ENCODE peak calls at places on chromosomes 16 and 17, in nine cellular contexts. S is tibial nerve; O is GM23338; P is dorsolateral prefrontal cortex; K is cardiac muscle cell; Q is CD8-positive, alpha-beta memory T cell; F is neuronal stem cell; R is tibial artery; U is fibroblast of lung. T is an unnamed sample.

GRCh38 chr16:85169333-85170065 is 57.2 kb upstream of the CIBAR2 start:
- DNase-seq in K (peak; percentile 64), U (peak; percentile 62), S (no peak), R (no peak), P (no peak), O (no peak), Q (no peak), F (no peak), T (peak; percentile 74)

GRCh38 chr17:69639096-69639495 is 224.6 kb downstream of the MAP2K6 start:
- DNase-seq in S (no peak), R (no peak), Q (no peak), K (no peak), P (no peak), U (no peak), O (no peak), F (no peak), T (no peak)

GRCh38 chr17:59830007-59830630 is 62.6 kb downstream of the TUBD1 start:
- DNase-seq in P (no peak), U (peak; percentile 82), S (no peak), F (no peak), R (no peak), O (no peak), Q (no peak), K (no peak), T (peak; percentile 58)

GRCh38 chr17:16882243-16882925 is 89.5 kb downstream of the TNFRSF13B start:
- DNase-seq in U (no peak), F (no peak), Q (no peak), S (no peak), K (no peak), O (no peak), P (no peak), R (no peak), T (no peak)

GRCh38 chr16:21302898-21303528 is 24.9 kb upstream of the CRYM start:
- DNase-seq in U (peak; percentile 72), P (no peak), K (no peak), R (peak; percentile 40), S (no peak), Q (no peak), F (no peak), O (no peak), T (no peak)

GRCh38 chr16:15765880-15766279 is 90.9 kb downstream of the MYH11 start:
- DNase-seq in K (peak; percentile 63), R (no peak), F (peak; percentile 38), Q (peak; percentile 7), U (no peak), S (peak; percentile 27), P (no peak), O (peak; percentile 80), T (peak; percentile 76)

GRCh38 chr17:41060052-41060604 is at the start of gene KRTAP2-3:
- DNase-seq in K (no peak), O (no peak), F (no peak), Q (no peak), S (no peak), P (no peak), R (no peak), U (peak; percentile 99), T (no peak)

GRCh38 chr16:77993111-77993571 is 29.2 kb upstream of the CLEC3A start:
- DNase-seq in P (no peak), K (no peak), S (no peak), U (peak; percentile 76), O (peak; percentile 27), R (no peak), Q (no peak), F (no peak), T (peak; percentile 81)

GRCh38 chr17:81309140-81309858 is 14.2 kb upstream of the SLC38A10 start:
- DNase-seq in U (peak; percentile 54), P (no peak), O (peak; percentile 83), S (peak; percentile 86), F (peak; percentile 54), Q (no peak), R (peak; percentile 93), K (peak; percentile 79), T (peak; percentile 92)

GRCh38 chr17:78883090-78883532 is 19.9 kb downstream of the CEP295NL start:
- DNase-seq in S (peak; percentile 76), K (no peak), F (no peak), O (no peak), P (no peak), Q (no peak), U (peak; percentile 81), R (peak; percentile 88), T (no peak)

GRCh38 chr16:75237398-75238131 is 13.9 kb downstream of the BCAR1 start:
- DNase-seq in U (no peak), K (no peak), S (no peak), O (no peak), P (peak; percentile 46), Q (no peak), R (no peak), F (no peak), T (no peak)

GRCh38 chr17:77327181-77327565 is 186.4 kb downstream of the SEC14L1 start:
- DNase-seq in K (no peak), P (no peak), U (no peak), R (no peak), S (no peak), O (no peak), Q (no peak), F (no peak), T (peak; percentile 46)

GRCh38 chr16:81645925-81646324 is 133.2 kb upstream of the PLCG2 start:
- DNase-seq in O (no peak), P (no peak), K (no peak), S (no peak), R (no peak), F (no peak), U (no peak), Q (no peak), T (no peak)

GRCh38 chr17:48002920-48003685 is 32.2 kb downstream of the CDK5RAP3 start:
- DNase-seq in P (no peak), R (no peak), F (no peak), K (no peak), O (peak; percentile 69), S (no peak), U (peak; percentile 30), Q (no peak), T (peak; percentile 85)

DNA sequence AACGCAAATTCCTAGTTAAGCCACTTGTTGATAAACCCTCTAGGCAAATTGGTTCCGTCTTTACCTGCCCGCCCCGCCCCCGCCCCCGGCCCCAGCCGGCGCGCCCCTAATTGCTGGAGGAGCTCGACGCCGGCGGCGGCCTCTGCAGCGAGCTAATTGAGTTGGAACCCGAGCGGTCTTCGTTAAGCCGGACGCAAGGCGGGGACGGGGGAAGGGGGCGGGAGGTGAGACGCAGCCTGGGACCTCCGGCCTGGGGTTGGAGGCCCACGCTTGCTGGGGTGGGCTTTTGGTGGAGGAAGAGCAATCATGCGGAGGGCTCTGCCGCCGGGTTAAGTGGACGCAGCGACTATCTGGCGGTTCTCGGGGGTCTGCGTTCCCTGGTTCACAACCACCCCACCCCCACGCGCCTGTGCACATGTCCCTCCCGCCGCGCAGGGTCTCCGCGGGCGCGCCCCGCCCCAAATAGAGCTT is 12.7 kb upstream of the FOXF1 start:
- DNase-seq in F (no peak), O (peak; percentile 77), S (no peak), U (no peak), Q (no peak), R (no peak), P (no peak), K (no peak), T (peak; percentile 90)
- H3K4me3 ChIP-seq in F (no peak overlapping the region), O (peak overlapping the region; percentile 47), S (no peak overlapping the region), U (peak overlapping the region; percentile 46), Q (no peak overlapping the region), R (no peak overlapping the region), P (no peak overlapping the region), K (peak overlapping the region; percentile 5), T (no peak overlapping the region)

DNA sequence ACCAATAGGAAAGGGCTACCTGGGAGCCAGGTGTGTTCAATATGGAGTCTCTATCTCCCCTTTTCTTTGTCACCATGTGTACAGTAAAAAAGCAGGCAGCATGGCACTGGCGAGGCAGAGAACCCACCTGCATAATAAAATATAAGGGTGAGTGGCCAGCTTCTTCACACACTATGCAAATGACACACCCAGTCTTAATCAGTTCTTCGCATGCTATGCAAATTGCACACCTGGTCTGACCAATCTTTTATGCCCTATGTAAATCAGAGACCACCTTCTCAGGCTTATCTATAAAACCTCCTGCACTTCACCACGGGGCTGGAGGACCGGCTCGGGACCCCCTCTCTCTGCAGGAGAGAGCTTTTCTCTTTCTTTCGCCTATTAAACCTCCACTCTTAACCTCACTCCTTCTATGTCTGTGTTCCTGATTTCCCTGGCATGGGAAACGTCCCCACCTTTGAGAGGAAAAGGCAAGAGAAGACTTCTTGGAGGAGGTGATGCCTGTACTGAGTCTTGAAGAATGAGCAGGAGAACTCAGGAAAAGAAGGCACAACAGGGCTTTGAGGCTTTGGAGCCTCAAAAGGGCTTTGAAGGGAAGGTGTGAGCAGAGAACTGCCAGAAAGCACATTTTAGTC is 502.1 kb downstream of the GRIN2A start:
- DNase-seq in R (no peak), O (peak; percentile 35), U (no peak), P (no peak), Q (no peak), F (no peak), S (no peak), K (peak; percentile 6), T (no peak)
- H3K27ac ChIP-seq in R (no peak overlapping the region), O (peak overlapping the region; percentile 100), U (no peak overlapping the region), P (no peak overlapping the region), Q (no peak overlapping the region), F (no peak overlapping the region), S (no peak overlapping the region), K (no peak overlapping the region), T (no peak overlapping the region)

DNA sequence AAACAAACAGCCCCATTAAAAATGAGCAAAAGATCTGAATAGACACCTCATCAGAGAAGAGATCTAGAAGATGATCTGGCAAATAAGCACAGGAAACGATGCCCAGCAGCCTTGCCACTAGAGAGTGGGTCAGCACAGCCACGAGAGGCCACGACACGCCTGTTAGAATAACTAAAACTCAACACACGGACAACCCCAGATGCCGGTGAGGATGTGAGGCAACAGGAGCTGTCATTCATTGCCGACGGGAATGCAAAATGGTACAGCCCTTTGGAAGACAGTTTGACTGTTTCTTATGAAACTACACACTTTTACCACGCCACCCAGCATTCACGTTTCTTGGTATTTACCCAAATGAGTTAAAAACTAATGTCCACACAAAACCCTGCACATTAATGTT is 31.5 kb downstream of the CBFA2T3 start:
- DNase-seq in O (no peak), U (no peak), K (no peak), F (no peak), S (no peak), Q (no peak), P (no peak), R (no peak), T (no peak)
- H3K27me3 ChIP-seq in O (peaks cover 8% of the 10 kb centered on the region), U (peaks cover 14% of the 10 kb centered on the region), K (peaks cover 26% of the 10 kb centered on the region), F (peaks cover 4% of the 10 kb centered on the region), S (no peaks in the 10 kb centered on the region), Q (peaks cover 19% of the 10 kb centered on the region), P (peaks cover 8% of the 10 kb centered on the region), R (peaks cover 48% of the 10 kb centered on the region), T (peaks cover 18% of the 10 kb centered on the region)

DNA sequence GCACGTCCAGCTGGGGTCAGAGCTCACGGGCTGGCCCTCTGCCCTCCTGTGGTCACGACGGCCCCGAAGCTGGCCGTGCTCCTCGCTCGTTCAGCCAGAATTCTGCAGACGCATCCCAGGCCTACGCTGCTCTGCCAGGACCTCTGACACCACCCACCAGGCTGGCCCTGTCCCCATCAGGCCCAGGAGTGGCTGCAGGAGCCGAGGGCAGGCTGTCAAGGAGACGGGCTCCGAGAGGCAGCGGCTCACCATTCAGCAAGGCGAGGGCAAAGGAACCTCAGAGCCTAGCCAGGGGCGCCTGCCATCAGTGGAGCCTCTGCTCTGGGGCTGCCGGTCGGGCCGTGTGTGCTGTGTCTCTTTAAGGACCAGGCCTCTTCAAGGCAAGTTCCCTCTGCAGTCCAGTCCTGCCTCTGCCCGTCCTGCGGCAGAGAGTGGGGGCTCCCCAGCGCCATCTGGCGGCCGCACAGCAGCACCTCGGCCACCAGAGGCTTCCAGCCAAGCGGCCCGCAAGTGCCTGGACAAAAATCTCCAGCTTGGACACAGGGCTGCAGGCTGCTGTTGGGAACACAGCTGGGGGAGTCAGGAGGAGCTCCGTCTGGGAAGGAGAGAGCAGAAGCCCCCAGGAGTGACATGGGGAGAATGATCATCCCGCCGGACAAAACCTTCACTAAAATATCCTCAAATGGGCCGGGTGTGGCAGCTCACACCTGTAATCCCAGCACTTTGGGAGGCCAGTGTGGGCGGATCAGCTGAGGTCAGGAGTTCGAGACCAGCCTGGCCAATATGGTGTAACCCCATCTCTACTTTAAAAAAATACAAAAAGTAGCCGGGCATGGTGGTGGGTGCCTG is 7.4 kb upstream of the ABR start:
- DNase-seq in K (peak; percentile 86), Q (peak; percentile 68), R (peak; percentile 84), S (peak; percentile 68), U (peak; percentile 80), P (peak; percentile 73), F (peak; percentile 84), O (peak; percentile 89), T (peak; percentile 97)
- H3K4me3 ChIP-seq in K (no peak overlapping the region), Q (no peak overlapping the region), R (peak overlapping the region; percentile 3), S (no peak overlapping the region), U (peak overlapping the region; percentile 25), P (peak overlapping the region; percentile 28), F (peak overlapping the region; percentile 34), O (no peak overlapping the region), T (no peak overlapping the region)

T was measured in endodermal cell.